ENCODE peak calls at places on chromosomes 6 and 20, in seven cellular contexts. X is HT-29; G is HEK293T; J is aorta; Q is foreskin keratinocyte; C is adrenal gland; Y is effector memory CD4-positive, alpha-beta T cell. E is an unnamed sample.

GRCh38 chr6:31121131-31121790 is 1.0 kb upstream of the CDSN start:
- DNase-seq in X (no peak), G (no peak), J (no peak), Q (no peak), C (no peak), Y (no peak), E (no peak)

GRCh38 chr6:39992861-39993622 is 58.8 kb upstream of the MOCS1 start:
- DNase-seq in X (no peak), G (no peak), J (no peak), Q (peak), C (peak), Y (no peak), E (no peak)

GRCh38 chr6:149876241-149876933 is 12.2 kb upstream of the LRP11 start:
- DNase-seq in X (no peak), G (no peak), J (no peak), Q (no peak), C (no peak), Y (no peak), E (no peak)

GRCh38 chr6:169161572-169162167 is 92.0 kb downstream of the THBS2 start:
- DNase-seq in X (no peak), G (no peak), J (no peak), Q (no peak), C (no peak), Y (no peak), E (no peak)

GRCh38 chr20:5160882-5161281 is 34.1 kb downstream of the CDS2 start:
- DNase-seq in X (no peak), G (no peak), J (no peak), Q (no peak), C (no peak), Y (no peak), E (no peak)

GRCh38 chr20:52439385-52439784 is 247.8 kb upstream of the ZFP64 start:
- DNase-seq in X (no peak), G (no peak), J (no peak), Q (no peak), C (no peak), Y (no peak), E (no peak)

GRCh38 chr6:27545271-27546046 is 72.6 kb upstream of the ZNF184 start:
- DNase-seq in X (no peak), G (peak), J (no peak), Q (peak), C (no peak), Y (no peak), E (no peak)

GRCh38 chr6:149560736-149561135 is 5.4 kb upstream of the GINM1 start:
- DNase-seq in X (peak), G (peak), J (no peak), Q (no peak), C (no peak), Y (no peak), E (no peak)

GRCh38 chr6:152720964-152721363 is 23.3 kb downstream of the MYCT1 start:
- DNase-seq in X (no peak), G (no peak), J (no peak), Q (peak), C (peak), Y (no peak), E (no peak)